ENCODE peak calls at places on chromosome 18, in nine cellular contexts. One of them, this sample, is unnamed.

GRCh38 chr18:47871288-47871687 is 59.2 kb downstream of the SMAD2 start:
- DNase-seq in cardiac fibroblast: no peak
- DNase-seq in iPS-NIHi11: no peak
- DNase-seq in lower lobe of right lung: no peak
- DNase-seq in frontal cortex: no peak
- DNase-seq in NCI-H2029: no peak
- DNase-seq in GM03348: no peak
- DNase-seq in tibial artery: no peak
- DNase-seq in NCI-H446 treated with DMSO at 0.1 percent for 48 hours: no peak
- DNase-seq in this sample: no peak

GRCh38 chr18:9712606-9713005 is 4.5 kb downstream of the RAB31 start:
- DNase-seq in cardiac fibroblast: peak
- DNase-seq in iPS-NIHi11: no peak
- DNase-seq in lower lobe of right lung: no peak
- DNase-seq in frontal cortex: no peak
- DNase-seq in NCI-H2029: no peak
- DNase-seq in GM03348: peak
- DNase-seq in tibial artery: no peak
- DNase-seq in NCI-H446 treated with DMSO at 0.1 percent for 48 hours: no peak
- DNase-seq in this sample: peak

GRCh38 chr18:50128506-50129271 is 66.3 kb downstream of the MYO5B start:
- DNase-seq in cardiac fibroblast: no peak
- DNase-seq in iPS-NIHi11: peak
- DNase-seq in lower lobe of right lung: no peak
- DNase-seq in frontal cortex: no peak
- DNase-seq in NCI-H2029: no peak
- DNase-seq in GM03348: no peak
- DNase-seq in tibial artery: no peak
- DNase-seq in NCI-H446 treated with DMSO at 0.1 percent for 48 hours: no peak
- DNase-seq in this sample: no peak

GRCh38 chr18:48155856-48156255 is 225.4 kb upstream of the SMAD2 start:
- DNase-seq in cardiac fibroblast: no peak
- DNase-seq in iPS-NIHi11: no peak
- DNase-seq in lower lobe of right lung: no peak
- DNase-seq in frontal cortex: no peak
- DNase-seq in NCI-H2029: no peak
- DNase-seq in GM03348: no peak
- DNase-seq in tibial artery: no peak
- DNase-seq in NCI-H446 treated with DMSO at 0.1 percent for 48 hours: no peak
- DNase-seq in this sample: no peak

GRCh38 chr18:12035481-12035880 is 54.2 kb downstream of the IMPA2 start:
- DNase-seq in cardiac fibroblast: no peak
- DNase-seq in iPS-NIHi11: no peak
- DNase-seq in lower lobe of right lung: no peak
- DNase-seq in frontal cortex: no peak
- DNase-seq in NCI-H2029: no peak
- DNase-seq in GM03348: no peak
- DNase-seq in tibial artery: no peak
- DNase-seq in NCI-H446 treated with DMSO at 0.1 percent for 48 hours: no peak
- DNase-seq in this sample: no peak

GRCh38 chr18:28411806-28412205 is 234.9 kb upstream of the CDH2 start:
- DNase-seq in cardiac fibroblast: peak
- DNase-seq in iPS-NIHi11: peak
- DNase-seq in lower lobe of right lung: no peak
- DNase-seq in frontal cortex: no peak
- DNase-seq in NCI-H2029: no peak
- DNase-seq in GM03348: peak
- DNase-seq in tibial artery: peak
- DNase-seq in NCI-H446 treated with DMSO at 0.1 percent for 48 hours: peak
- DNase-seq in this sample: peak

GRCh38 chr18:46711444-46711863 is 45.4 kb downstream of the ST8SIA5 start:
- DNase-seq in cardiac fibroblast: no peak
- DNase-seq in iPS-NIHi11: no peak
- DNase-seq in lower lobe of right lung: no peak
- DNase-seq in frontal cortex: no peak
- DNase-seq in NCI-H2029: no peak
- DNase-seq in GM03348: no peak
- DNase-seq in tibial artery: no peak
- DNase-seq in NCI-H446 treated with DMSO at 0.1 percent for 48 hours: no peak
- DNase-seq in this sample: no peak

GRCh38 chr18:78514910-78515670 is 464.5 kb upstream of the SALL3 start:
- DNase-seq in cardiac fibroblast: no peak
- DNase-seq in iPS-NIHi11: no peak
- DNase-seq in lower lobe of right lung: peak
- DNase-seq in frontal cortex: no peak
- DNase-seq in NCI-H2029: no peak
- DNase-seq in GM03348: no peak
- DNase-seq in tibial artery: peak
- DNase-seq in NCI-H446 treated with DMSO at 0.1 percent for 48 hours: no peak
- DNase-seq in this sample: no peak

GRCh38 chr18:10213526-10213925 is 240.9 kb upstream of the APCDD1 start:
- DNase-seq in cardiac fibroblast: peak
- DNase-seq in iPS-NIHi11: no peak
- DNase-seq in lower lobe of right lung: no peak
- DNase-seq in frontal cortex: no peak
- DNase-seq in NCI-H2029: peak
- DNase-seq in GM03348: no peak
- DNase-seq in tibial artery: no peak
- DNase-seq in NCI-H446 treated with DMSO at 0.1 percent for 48 hours: no peak
- DNase-seq in this sample: peak

GRCh38 chr18:66682855-66683322 is 79.0 kb upstream of the CDH19 start:
- DNase-seq in cardiac fibroblast: peak
- DNase-seq in iPS-NIHi11: no peak
- DNase-seq in lower lobe of right lung: no peak
- DNase-seq in frontal cortex: no peak
- DNase-seq in NCI-H2029: no peak
- DNase-seq in GM03348: no peak
- DNase-seq in tibial artery: no peak
- DNase-seq in NCI-H446 treated with DMSO at 0.1 percent for 48 hours: peak
- DNase-seq in this sample: no peak

GRCh38 chr18:76621782-76622495 is 126.9 kb upstream of the ZNF516 start:
- DNase-seq in cardiac fibroblast: peak
- DNase-seq in iPS-NIHi11: no peak
- DNase-seq in lower lobe of right lung: no peak
- DNase-seq in frontal cortex: no peak
- DNase-seq in NCI-H2029: peak
- DNase-seq in GM03348: peak
- DNase-seq in tibial artery: no peak
- DNase-seq in NCI-H446 treated with DMSO at 0.1 percent for 48 hours: no peak
- DNase-seq in this sample: peak

GRCh38 chr18:26386002-26386401 is 159.8 kb downstream of the TAF4B start:
- DNase-seq in cardiac fibroblast: peak
- DNase-seq in iPS-NIHi11: no peak
- DNase-seq in lower lobe of right lung: no peak
- DNase-seq in frontal cortex: no peak
- DNase-seq in NCI-H2029: no peak
- DNase-seq in GM03348: peak
- DNase-seq in tibial artery: no peak
- DNase-seq in NCI-H446 treated with DMSO at 0.1 percent for 48 hours: no peak
- DNase-seq in this sample: peak

GRCh38 chr18:11163668-11164067 is 14.3 kb upstream of the PIEZO2 start:
- DNase-seq in cardiac fibroblast: peak
- DNase-seq in iPS-NIHi11: peak
- DNase-seq in lower lobe of right lung: peak
- DNase-seq in frontal cortex: no peak
- DNase-seq in NCI-H2029: no peak
- DNase-seq in GM03348: no peak
- DNase-seq in tibial artery: no peak
- DNase-seq in NCI-H446 treated with DMSO at 0.1 percent for 48 hours: no peak
- DNase-seq in this sample: no peak